ENCODE peak calls at places on chromosome 17, in seven cellular contexts. D is NB4, A is cardiac fibroblast, Q is tibial nerve, W is WERI-Rb-1, V is heart right ventricle, R is K562. E is an unnamed sample.

GRCh38 chr17:72760368-72760767 is 332.1 kb downstream of the SLC39A11 start:
- DNase-seq in R (no peak), V (no peak), Q (no peak), A (no peak), D (no peak), W (no peak), E (no peak)

GRCh38 chr17:61457226-61457983 is 5.2 kb downstream of the TBX4 start:
- DNase-seq in Q (no peak), R (no peak), A (no peak), W (no peak), V (no peak), D (no peak), E (no peak)

GRCh38 chr17:13544292-13544691 is 57.4 kb downstream of the HS3ST3A1 start:
- DNase-seq in R (no peak), V (no peak), D (no peak), Q (no peak), W (peak), A (peak), E (peak)

GRCh38 chr17:76909971-76910760 is 42.0 kb downstream of the MGAT5B start:
- DNase-seq in R (peak), D (peak), W (no peak), A (peak), Q (no peak), V (peak), E (peak)

GRCh38 chr17:27808629-27809028 is 8.3 kb upstream of the NOS2 start:
- DNase-seq in D (no peak), A (no peak), W (no peak), Q (no peak), V (no peak), R (no peak), E (no peak)

GRCh38 chr17:76458580-76459490 is 5.9 kb upstream of the UBE2O start:
- DNase-seq in Q (no peak), R (peak), V (peak), D (peak), W (peak), A (peak), E (peak)

GRCh38 chr17:78490673-78491072 is 86.5 kb downstream of the DNAH17 start:
- DNase-seq in A (no peak), D (no peak), R (no peak), Q (no peak), V (no peak), W (no peak), E (no peak)

GRCh38 chr17:29612094-29612403 is 10.7 kb downstream of the CORO6 start:
- DNase-seq in R (no peak), D (no peak), Q (no peak), W (no peak), A (no peak), V (no peak), E (no peak)

GRCh38 chr17:65558683-65559311 is 2.7 kb downstream of the AXIN2 start:
- DNase-seq in W (no peak), V (no peak), Q (no peak), A (no peak), R (no peak), D (no peak), E (no peak)

GRCh38 chr17:6231465-6231864 is 161.3 kb downstream of the WSCD1 start:
- DNase-seq in Q (no peak), V (no peak), R (no peak), A (no peak), W (no peak), D (no peak), E (no peak)

GRCh38 chr17:56076980-56077379 is 76.3 kb upstream of the ANKFN1 start:
- DNase-seq in Q (no peak), R (no peak), D (no peak), A (no peak), W (no peak), V (no peak), E (no peak)

GRCh38 chr17:48045270-48046001 is 2.7 kb upstream of the NFE2L1 start:
- DNase-seq in R (peak), D (peak), V (no peak), Q (peak), W (peak), A (no peak), E (no peak)

GRCh38 chr17:78882546-78883089 is 20.4 kb downstream of the CEP295NL start:
- DNase-seq in W (peak), V (no peak), A (no peak), R (no peak), Q (no peak), D (peak), E (no peak)

GRCh38 chr17:9987779-9988585 is 82.9 kb upstream of the RCVRN start:
- DNase-seq in V (peak), A (peak), Q (no peak), D (peak), R (peak), W (peak), E (peak)

GRCh38 chr17:54405826-54406225 is 494.8 kb upstream of the TOM1L1 start:
- DNase-seq in D (no peak), V (no peak), R (no peak), W (no peak), A (no peak), Q (no peak), E (no peak)

GRCh38 chr17:65741690-65742089 is 180.2 kb upstream of the AXIN2 start:
- DNase-seq in R (no peak), A (no peak), W (no peak), Q (no peak), V (no peak), D (no peak), E (no peak)

GRCh38 chr17:6070895-6071511 is 824 bp downstream of the WSCD1 start:
- DNase-seq in D (no peak), W (peak), Q (no peak), R (no peak), A (no peak), V (peak), E (peak)

GRCh38 chr17:41325611-41326010 is 10.1 kb upstream of the KRTAP17-1 start:
- DNase-seq in V (no peak), D (no peak), W (no peak), R (no peak), Q (no peak), A (no peak), E (no peak)

GRCh38 chr17:59846391-59847165 is 46.2 kb downstream of the TUBD1 start:
- DNase-seq in D (no peak), W (no peak), R (no peak), A (peak), Q (peak), V (no peak), E (peak)

GRCh38 chr17:79851461-79851817 is 12.2 kb upstream of the CBX4 start:
- DNase-seq in R (no peak), W (peak), A (no peak), Q (no peak), V (no peak), D (no peak), E (no peak)

GRCh38 chr17:82108038-82108998 is 10.3 kb upstream of the FASN start:
- DNase-seq in R (no peak), Q (no peak), V (no peak), W (no peak), A (no peak), D (no peak), E (no peak)

GRCh38 chr17:82108999-82109480 is 11.0 kb upstream of the FASN start:
- DNase-seq in A (no peak), Q (no peak), W (no peak), R (no peak), D (no peak), V (no peak), E (no peak)

GRCh38 chr17:82106697-82107305 is 8.8 kb upstream of the FASN start:
- DNase-seq in D (no peak), V (no peak), A (no peak), Q (no peak), W (peak), R (no peak), E (no peak)

GRCh38 chr17:82105882-82106696 is 8.1 kb upstream of the FASN start:
- DNase-seq in Q (no peak), D (peak), R (peak), W (peak), A (peak), V (peak), E (peak)

GRCh38 chr17:82107341-82107860 is 9.4 kb upstream of the FASN start:
- DNase-seq in R (no peak), D (peak), Q (no peak), A (no peak), V (no peak), W (peak), E (no peak)
- TF ChIP-seq CTCF in R (peak), D (peak), Q (no peak), A (peak), V (peak), W (peak), E (peak)

GRCh38 chr17:332558-333322 is 19.9 kb downstream of the RPH3AL start:
- DNase-seq in Q (no peak), D (no peak), V (no peak), R (no peak), W (no peak), A (peak), E (no peak)

GRCh38 chr17:335691-336090 is 16.9 kb downstream of the RPH3AL start:
- DNase-seq in A (no peak), R (no peak), D (no peak), Q (no peak), W (peak), V (no peak), E (no peak)

GRCh38 chr17:332023-332422 is 20.6 kb downstream of the RPH3AL start:
- DNase-seq in W (no peak), R (no peak), A (no peak), V (no peak), Q (no peak), D (no peak), E (no peak)

GRCh38 chr17:334974-335481 is 17.6 kb downstream of the RPH3AL start:
- DNase-seq in A (no peak), R (no peak), D (no peak), W (no peak), V (no peak), Q (no peak), E (no peak)

GRCh38 chr17:333626-334396 is 18.8 kb downstream of the RPH3AL start:
- DNase-seq in R (peak), A (peak), V (peak), W (peak), Q (peak), D (no peak), E (peak)
- H3K4me3 ChIP-seq in R (no peak), A (no peak), V (peak), W (peak), Q (peak), D (no peak), E (no peak)

GRCh38 chr17:17681187-17681743 is at the start of gene RAI1:
- DNase-seq in Q (peak), D (peak), V (peak), W (peak), R (peak), A (peak), E (peak)
- TF ChIP-seq CTCF in Q (peak), D (peak), V (peak), W (peak), R (peak), A (peak), E (peak)

GRCh38 chr17:1908699-1909309 is 79.0 kb downstream of the RPA1 start:
- DNase-seq in D (peak), A (peak), Q (peak), V (peak), W (peak), R (peak), E (peak)

GRCh38 chr17:1907216-1907631 is 77.4 kb downstream of the RPA1 start:
- DNase-seq in R (no peak), D (no peak), V (no peak), W (no peak), A (no peak), Q (no peak), E (no peak)

GRCh38 chr17:1909985-1910384 is 80.2 kb downstream of the RPA1 start:
- DNase-seq in R (no peak), A (no peak), W (no peak), D (no peak), Q (no peak), V (no peak), E (no peak)

GRCh38 chr17:1906622-1907021 is 76.8 kb downstream of the RPA1 start:
- DNase-seq in D (no peak), Q (no peak), W (peak), R (no peak), V (no peak), A (peak), E (peak)

GRCh38 chr17:1907818-1908698 is 78.3 kb downstream of the RPA1 start:
- DNase-seq in R (no peak), W (peak), Q (no peak), A (peak), V (no peak), D (no peak), E (peak)
- H3K4me3 ChIP-seq in R (no peak), W (peak), Q (peak), A (peak), V (peak), D (no peak), E (peak)

GRCh38 chr17:44014133-44014436 is 678 bp downstream of the TMEM101 start:
- DNase-seq in D (no peak), A (no peak), Q (no peak), R (no peak), V (no peak), W (no peak), E (no peak)
- TF ChIP-seq CTCF in D (no peak), A (no peak), Q (no peak), R (no peak), V (no peak), W (no peak), E (no peak)

GRCh38 chr17:67492251-67492740 is 115.2 kb downstream of the PITPNC1 start:
- DNase-seq in Q (no peak), R (no peak), A (no peak), V (no peak), W (peak), D (no peak), E (no peak)
- H3K4me3 ChIP-seq in Q (peak), R (no peak), A (peak), V (peak), W (no peak), D (no peak), E (no peak)

DNA sequence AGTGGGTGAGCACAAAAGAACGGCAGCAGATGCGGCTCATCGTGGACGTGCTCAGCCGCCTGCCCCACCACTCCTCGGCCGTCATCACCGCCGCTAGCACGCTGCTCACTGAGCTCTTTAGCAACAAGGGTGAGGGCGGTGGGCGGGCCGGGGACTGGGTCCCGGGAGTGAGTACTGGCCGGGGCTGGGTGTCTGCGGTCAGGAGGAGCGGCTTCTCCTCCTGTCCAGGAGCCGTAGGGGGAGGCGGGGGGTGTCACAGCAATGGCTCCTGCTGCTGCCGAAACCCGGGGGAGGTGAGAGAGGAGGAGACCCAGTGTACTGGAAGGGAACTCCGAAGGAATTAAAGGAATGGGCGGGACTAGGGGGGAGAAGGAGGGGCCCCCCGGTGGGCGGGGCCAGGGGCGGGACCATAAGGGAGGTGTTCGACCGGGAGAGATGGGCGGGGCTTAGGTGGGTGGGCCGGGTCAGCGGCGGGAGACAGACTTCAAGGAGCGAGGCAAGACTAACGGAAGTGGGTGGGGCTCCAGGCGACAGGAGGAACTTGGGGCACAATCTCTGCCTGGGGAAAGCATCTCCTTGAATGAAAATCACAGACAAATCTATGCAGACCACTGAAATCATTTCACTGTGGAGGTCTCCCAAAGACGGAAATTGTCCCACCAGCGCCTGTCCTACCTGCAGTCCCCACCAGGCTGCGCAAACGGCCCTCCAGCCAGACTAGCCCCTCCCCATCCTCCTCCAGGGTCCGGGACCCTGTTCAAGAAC is 2.3 kb downstream of the NAGS start:
- DNase-seq in A (peak), V (peak), R (peak), W (peak), Q (peak), D (peak), E (peak)
- TF ChIP-seq CTCF in A (peak), V (peak), R (peak), W (peak), Q (peak), D (no peak), E (peak)

GRCh38 chr17:4788159-4788806 is 481 bp upstream of the GLTPD2 start:
- DNase-seq in W (no peak), V (no peak), R (no peak), Q (no peak), A (no peak), D (no peak), E (peak)

GRCh38 chr17:4790705-4791088 is 1.9 kb downstream of the GLTPD2 start:
- DNase-seq in D (no peak), Q (no peak), V (no peak), W (no peak), A (no peak), R (no peak), E (no peak)

GRCh38 chr17:4788807-4789700 is at the start of gene GLTPD2:
- DNase-seq in W (no peak), Q (no peak), V (no peak), D (no peak), R (no peak), A (no peak), E (no peak)

GRCh38 chr17:4789951-4790704 is 1.4 kb downstream of the GLTPD2 start:
- DNase-seq in R (peak), Q (peak), D (peak), V (peak), A (peak), W (peak), E (peak)

DNA sequence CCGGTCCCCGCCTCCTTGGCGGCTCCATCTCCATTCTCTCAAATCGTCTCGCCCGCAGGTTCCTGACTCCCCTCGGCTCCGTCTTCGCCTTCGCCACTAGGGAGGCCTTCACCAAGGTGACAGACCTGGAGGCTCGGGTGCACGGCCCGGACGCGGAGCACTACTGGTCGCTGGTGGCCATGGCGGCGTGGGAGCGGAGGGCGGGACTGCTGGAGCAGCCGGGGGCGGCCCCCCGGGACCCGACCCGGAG is 862 bp downstream of the GLTPD2 start:
- DNase-seq in V (no peak), Q (no peak), A (no peak), W (no peak), R (no peak), D (no peak), E (no peak)
- H3K4me3 ChIP-seq in V (peak), Q (peak), A (peak), W (peak), R (peak), D (peak), E (peak)

E was measured in foreskin fibroblast.